ENCODE peak calls at places on chromosome 16, in four cellular contexts. O is body of pancreas, Q is endothelial cell of umbilical vein, S is tibial nerve. B is an unnamed sample.
A peak's percentile ranks its signal among the peaks of the same experiment; 100 is the strongest.

GRCh38 chr16:84755004-84755672 is 55.3 kb downstream of the USP10 start:
- DNase-seq in O (no peak), Q (no peak), S (no peak), B (no peak)

GRCh38 chr16:3675601-3676130 is 21.2 kb downstream of the DNASE1 start:
- DNase-seq in O (no peak), Q (no peak), S (no peak), B (no peak)

GRCh38 chr16:49057391-49057790 is 224.2 kb downstream of the CBLN1 start:
- DNase-seq in O (no peak), Q (no peak), S (no peak), B (no peak)

GRCh38 chr16:13510425-13511151 is 409.4 kb upstream of the ERCC4 start:
- DNase-seq in O (no peak), Q (no peak), S (no peak), B (no peak)

GRCh38 chr16:4525069-4525468 is 13.5 kb downstream of the CDIP1 start:
- DNase-seq in O (no peak), Q (no peak), S (no peak), B (no peak)

GRCh38 chr16:72099377-72099818 is 5.8 kb downstream of the DHX38 start:
- DNase-seq in O (peak; percentile 37), Q (peak; percentile 63), S (no peak), B (peak; percentile 72)

GRCh38 chr16:82263456-82264159 is 93.6 kb upstream of the MPHOSPH6 start:
- DNase-seq in O (peak; percentile 55), Q (peak; percentile 55), S (peak; percentile 28), B (peak; percentile 75)

GRCh38 chr16:49158029-49158642 is 123.5 kb downstream of the CBLN1 start:
- DNase-seq in O (no peak), Q (no peak), S (no peak), B (peak; percentile 29)

GRCh38 chr16:88063201-88063773 is 112.1 kb downstream of the BANP start:
- DNase-seq in O (no peak), Q (no peak), S (peak; percentile 38), B (no peak)

GRCh38 chr16:3485821-3486505 is 9.3 kb downstream of the C16orf90 start:
- DNase-seq in O (no peak), Q (no peak), S (no peak), B (no peak)

GRCh38 chr16:80347900-80348299 is 192.9 kb upstream of the DYNLRB2 start:
- DNase-seq in O (peak; percentile 23), Q (peak; percentile 41), S (peak; percentile 37), B (no peak)

GRCh38 chr16:50326835-50327465 is 41.8 kb downstream of the BRD7 start:
- DNase-seq in O (no peak), Q (no peak), S (no peak), B (peak; percentile 67)

GRCh38 chr16:85462405-85463227 is 150.5 kb upstream of the GSE1 start:
- DNase-seq in O (peak; percentile 57), Q (no peak), S (no peak), B (peak; percentile 88)

GRCh38 chr16:69100046-69100765 is 5.2 kb upstream of the HAS3 start:
- DNase-seq in O (no peak), Q (no peak), S (no peak), B (no peak)

GRCh38 chr16:72989203-72989991 is 58.5 kb downstream of the ZFHX3 start:
- DNase-seq in O (peak; percentile 47), Q (peak; percentile 45), S (no peak), B (no peak)

GRCh38 chr16:4972938-4973587 is 14.9 kb downstream of the SEC14L5 start:
- DNase-seq in O (no peak), Q (no peak), S (no peak), B (no peak)

GRCh38 chr16:54173489-54173888 is 113.1 kb downstream of the IRX3 start:
- DNase-seq in O (no peak), Q (no peak), S (no peak), B (no peak)

GRCh38 chr16:85171809-85172464 is 59.7 kb upstream of the CIBAR2 start:
- DNase-seq in O (no peak), Q (peak; percentile 93), S (no peak), B (no peak)

GRCh38 chr16:11063432-11064201 is 119.3 kb downstream of the CLEC16A start:
- DNase-seq in O (no peak), Q (no peak), S (no peak), B (no peak)

DNA sequence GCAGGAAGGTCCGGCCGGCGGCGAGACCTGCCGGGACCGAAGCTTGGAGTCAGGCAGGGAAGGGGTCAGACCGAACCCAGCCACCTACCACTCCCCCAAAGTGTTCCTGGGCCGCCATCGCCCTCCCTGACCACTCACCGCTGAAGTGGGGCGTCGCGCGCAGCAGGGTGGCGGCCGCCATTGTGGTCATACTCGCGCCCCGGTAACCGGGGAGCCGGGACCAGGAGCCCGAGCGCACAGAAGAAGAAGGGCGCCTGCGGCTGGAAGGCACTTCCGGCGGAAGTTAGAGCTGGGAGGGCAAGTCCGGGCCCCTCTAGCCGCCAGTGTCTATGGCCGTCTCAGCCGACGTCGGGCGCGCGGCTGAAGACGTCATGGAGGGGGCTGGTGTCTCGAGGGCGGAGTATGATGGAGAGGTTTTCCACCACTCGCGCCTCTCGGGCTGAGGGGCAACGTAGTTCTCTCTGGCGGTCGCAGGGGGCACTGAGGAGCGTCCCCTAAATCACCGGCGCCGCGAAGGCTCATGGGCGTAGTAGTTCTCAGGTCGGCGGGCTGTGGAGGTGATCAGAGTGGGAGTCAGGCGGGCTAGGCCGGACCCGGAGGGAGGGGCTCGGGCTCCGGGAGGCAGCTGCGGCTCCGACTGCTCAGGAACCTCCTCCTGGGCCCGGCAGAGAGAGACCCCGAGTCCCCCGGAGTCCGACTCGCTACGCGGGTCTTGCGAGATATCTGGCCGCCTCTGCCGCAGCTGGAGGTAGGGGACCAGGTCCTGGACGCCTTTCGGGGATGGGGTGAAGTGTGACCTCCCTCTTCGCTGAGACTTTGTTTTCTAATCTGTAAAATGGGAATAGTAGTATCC is at the start of gene TUFM:
- DNase-seq in O (peak; percentile 96), Q (peak; percentile 99), S (peak; percentile 93), B (peak; percentile 100)
- TF ChIP-seq POLR2A in O (peak; percentile 71), Q (peak; percentile 87), S (peak; percentile 59), B (peak; percentile 77)

GRCh38 chr16:75224281-75224680 is 5.5 kb downstream of the CTRB1 start:
- DNase-seq in O (no peak), Q (no peak), S (no peak), B (no peak)
- TF ChIP-seq POLR2A in O (no peak), Q (no peak), S (no peak), B (no peak)

DNA sequence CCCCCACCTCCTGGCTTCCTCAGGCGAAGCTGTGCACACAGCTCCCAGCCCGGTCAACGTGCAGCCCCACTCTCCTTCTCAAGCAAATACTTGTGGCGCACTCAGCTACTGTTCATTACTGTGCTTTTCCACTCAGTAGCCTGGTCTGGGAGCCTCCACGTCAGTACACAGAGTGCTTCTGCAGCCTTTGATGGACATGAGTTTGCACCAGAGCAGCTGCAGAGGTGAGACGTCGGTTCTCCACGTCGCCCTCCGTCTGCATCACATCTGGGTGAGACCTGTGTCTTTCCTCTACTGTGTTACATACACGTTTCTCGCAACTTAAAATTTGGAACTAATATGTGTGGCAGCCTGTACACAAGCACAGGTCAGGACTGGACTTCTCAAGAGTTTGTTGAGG is 334.3 kb downstream of the C16orf95 start:
- DNase-seq in O (no peak), Q (no peak), S (no peak), B (no peak)
- TF ChIP-seq POLR2A in O (no peak), Q (no peak), S (no peak), B (no peak)

DNA sequence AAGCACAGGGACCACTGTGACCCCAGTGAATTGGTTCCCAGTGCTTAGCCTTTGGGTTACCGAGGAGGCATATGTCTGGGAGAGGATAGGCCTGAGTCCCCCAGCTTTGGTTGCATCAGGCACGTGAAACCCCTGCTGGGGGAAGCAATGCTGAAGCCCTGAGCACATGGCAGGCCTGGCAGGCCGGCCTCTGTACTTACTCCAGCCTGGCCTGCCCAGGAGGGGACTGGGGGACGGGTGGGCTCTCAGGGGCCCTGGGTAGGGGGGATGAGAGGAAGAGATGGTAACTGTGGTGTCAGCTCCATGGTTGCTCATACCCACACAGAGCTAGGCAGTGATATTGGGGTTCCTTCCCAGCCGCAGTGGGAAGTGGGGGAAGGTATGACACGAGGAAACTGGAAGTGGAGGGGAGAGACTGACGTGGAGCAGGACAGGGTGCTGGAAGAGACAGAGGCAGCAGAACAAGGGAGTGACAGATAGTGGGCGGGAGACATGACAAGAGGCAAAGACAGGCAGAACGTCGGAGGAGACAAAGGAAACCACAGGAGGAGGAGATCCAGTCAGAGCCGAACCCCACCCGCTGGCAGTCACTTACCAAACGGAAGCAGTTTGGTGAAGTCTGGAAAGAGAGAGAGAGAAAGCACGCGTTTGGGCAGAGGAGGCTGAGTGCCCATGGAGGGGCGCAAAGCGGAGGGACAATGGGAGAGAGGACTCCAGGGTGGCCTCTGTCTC is 9.1 kb downstream of the TMEM208 start:
- DNase-seq in O (no peak), Q (no peak), S (no peak), B (no peak)
- TF ChIP-seq POLR2A in O (no peak), Q (no peak), S (no peak), B (no peak)

GRCh38 chr16:58196898-58197313 is 1.0 kb downstream of the CSNK2A2 start:
- DNase-seq in O (no peak), Q (peak; percentile 46), S (no peak), B (peak; percentile 28)

GRCh38 chr16:58197314-58198012 is 443 bp downstream of the CSNK2A2 start:
- DNase-seq in O (no peak), Q (no peak), S (no peak), B (peak; percentile 62)

GRCh38 chr16:58200398-58200797 is 2.5 kb upstream of the CSNK2A2 start:
- DNase-seq in O (no peak), Q (no peak), S (no peak), B (no peak)

GRCh38 chr16:58198739-58199411 is 969 bp upstream of the CSNK2A2 start:
- DNase-seq in O (no peak), Q (no peak), S (no peak), B (no peak)

GRCh38 chr16:58198022-58198683 is at the start of gene CSNK2A2:
- DNase-seq in O (peak; percentile 75), Q (no peak), S (no peak), B (peak; percentile 86)
- TF ChIP-seq POLR2A in O (peak; percentile 18), Q (no peak), S (no peak), B (no peak)

DNA sequence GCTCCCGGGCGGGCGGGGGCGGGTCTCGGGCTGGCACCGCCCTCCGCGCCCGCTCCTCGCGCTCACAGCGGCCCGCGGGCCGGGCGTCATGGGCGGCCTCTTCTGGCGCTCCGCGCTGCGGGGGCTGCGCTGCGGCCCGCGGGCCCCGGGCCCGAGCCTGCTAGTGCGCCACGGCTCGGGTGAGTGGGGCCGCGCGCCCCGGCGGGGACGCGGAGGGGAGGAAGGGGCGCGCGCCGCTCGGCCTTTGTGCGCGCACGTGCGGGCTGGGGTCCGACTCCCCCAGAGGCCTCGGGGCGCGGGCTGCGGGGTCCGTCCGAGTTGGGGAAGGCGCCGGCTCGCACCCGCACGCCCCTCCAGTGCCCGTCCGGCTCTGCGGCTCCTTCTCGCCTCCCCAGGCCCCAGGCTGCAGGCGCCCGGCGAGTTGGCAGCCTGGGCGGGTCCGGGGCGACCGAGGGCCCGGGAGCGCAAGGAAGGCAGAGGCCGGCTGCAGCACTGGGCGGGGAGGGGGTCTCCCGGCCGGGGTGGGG is at the start of gene NME4:
- DNase-seq in O (peak; percentile 44), Q (peak; percentile 19), S (no peak), B (peak; percentile 67)
- TF ChIP-seq POLR2A in O (no peak), Q (peak; percentile 40), S (no peak), B (peak; percentile 3)

B was measured in erythroblast.